ENCODE peak calls at places on chromosomes 12 and 14, in seven cellular contexts. K is A549, X is IMR-90, S is GM12878, E is HCT116, G is K562, J is H1. C is an unnamed sample.

GRCh38 chr12:5000658-5001390 is 42.9 kb upstream of the KCNA5 start:
- DNase-seq in G (no peak), J (no peak), S (no peak), E (no peak), X (no peak), K (no peak), C (no peak)

GRCh38 chr12:65926119-65927004 is 102.1 kb downstream of the HMGA2 start:
- DNase-seq in K (no peak), X (no peak), J (no peak), G (no peak), S (no peak), E (no peak), C (peak)

GRCh38 chr14:67420102-67420739 is 8.3 kb upstream of the PLEK2 start:
- DNase-seq in G (peak), X (no peak), E (no peak), J (no peak), S (no peak), K (no peak), C (peak)

GRCh38 chr14:74965770-74966153 is 10.4 kb upstream of the PGF start:
- DNase-seq in X (peak), S (no peak), J (no peak), G (no peak), E (no peak), K (no peak), C (no peak)

GRCh38 chr12:124651508-124652273 is 84.3 kb upstream of the NCOR2 start:
- DNase-seq in G (peak), S (no peak), E (no peak), X (no peak), J (no peak), K (no peak), C (no peak)

GRCh38 chr12:123726244-123726643 is 14.1 kb downstream of the ATP6V0A2 start:
- DNase-seq in G (no peak), S (no peak), K (no peak), J (no peak), E (no peak), X (no peak), C (no peak)

GRCh38 chr14:102731871-102732800 is 45.1 kb upstream of the TRAF3 start:
- DNase-seq in K (no peak), G (no peak), E (no peak), S (no peak), X (no peak), J (no peak), C (no peak)

GRCh38 chr14:59844414-59844813 is 26.2 kb downstream of the RTN1 start:
- DNase-seq in K (no peak), S (no peak), E (no peak), X (no peak), G (no peak), J (no peak), C (no peak)

GRCh38 chr14:80959448-80960006 is 4.1 kb downstream of the TSHR start:
- DNase-seq in X (no peak), E (no peak), K (no peak), J (no peak), G (no peak), S (peak), C (no peak)

GRCh38 chr12:42124764-42125371 is 19.8 kb downstream of the GXYLT1 start:
- DNase-seq in X (no peak), S (no peak), E (no peak), K (no peak), G (no peak), J (no peak), C (peak)

GRCh38 chr14:40936861-40937260 is 669.8 kb upstream of the LRFN5 start:
- DNase-seq in E (no peak), S (no peak), K (no peak), X (no peak), J (no peak), G (no peak), C (no peak)

GRCh38 chr12:2631613-2632350 is 163.0 kb upstream of the FKBP4 start:
- DNase-seq in G (no peak), X (no peak), K (no peak), E (no peak), S (no peak), J (no peak), C (no peak)

GRCh38 chr12:64102339-64102738 is 119.8 kb downstream of the KICS2 start:
- DNase-seq in S (no peak), E (no peak), G (no peak), X (no peak), J (no peak), K (no peak), C (no peak)

GRCh38 chr12:108349245-108349644 is 10.1 kb upstream of the CMKLR1 start:
- DNase-seq in E (no peak), X (no peak), K (no peak), S (no peak), J (no peak), G (no peak), C (no peak)

GRCh38 chr12:51847830-51848727 is at the start of gene FIGNL2:
- DNase-seq in K (no peak), S (no peak), J (no peak), X (peak), G (peak), E (no peak), C (no peak)

GRCh38 chr14:93870377-93870776 is 56.8 kb upstream of the FAM181A start:
- DNase-seq in E (no peak), G (no peak), K (no peak), S (no peak), J (no peak), X (no peak), C (no peak)

GRCh38 chr12:51128905-51129304 is 44.0 kb downstream of the TFCP2 start:
- DNase-seq in E (no peak), S (no peak), G (no peak), X (peak), J (no peak), K (no peak), C (no peak)

GRCh38 chr12:97159397-97159796 is 252.3 kb downstream of the NEDD1 start:
- DNase-seq in S (no peak), X (no peak), G (no peak), J (no peak), K (no peak), E (no peak), C (peak)

GRCh38 chr14:98130691-98131090 is 1141.3 kb downstream of the BCL11B start:
- DNase-seq in K (no peak), S (no peak), X (no peak), E (no peak), J (no peak), G (no peak), C (no peak)

GRCh38 chr12:33588082-33588712 is 148.6 kb upstream of the SYT10 start:
- DNase-seq in G (peak), S (no peak), X (no peak), J (peak), K (peak), E (no peak), C (no peak)

GRCh38 chr12:123895477-123895876 is 77.2 kb downstream of the CCDC92 start:
- DNase-seq in E (no peak), G (no peak), K (no peak), X (no peak), S (no peak), J (no peak), C (peak)

GRCh38 chr12:124191024-124191359 is 103.9 kb upstream of the RFLNA start:
- DNase-seq in J (no peak), G (peak), E (peak), S (no peak), X (no peak), K (peak), C (no peak)

GRCh38 chr14:68363401-68363800 is 429.5 kb downstream of the ZFP36L1 start:
- DNase-seq in K (peak), E (peak), J (no peak), S (no peak), X (no peak), G (no peak), C (no peak)

GRCh38 chr12:24562761-24563392 is 386.0 kb downstream of the BCAT1 start:
- DNase-seq in K (peak), G (no peak), E (no peak), S (no peak), X (peak), J (no peak), C (no peak)

GRCh38 chr12:29754235-29755189 is 29.2 kb downstream of the TMTC1 start:
- DNase-seq in E (no peak), K (no peak), S (no peak), X (no peak), G (no peak), J (no peak), C (no peak)

GRCh38 chr12:31117203-31118011 is 43.7 kb downstream of the DDX11 start:
- DNase-seq in S (no peak), X (peak), K (peak), G (peak), E (peak), J (no peak), C (peak)

GRCh38 chr12:27575099-27575779 is 51.2 kb downstream of the PPFIBP1 start:
- DNase-seq in K (no peak), J (no peak), X (peak), S (no peak), E (no peak), G (no peak), C (no peak)

GRCh38 chr12:94195483-94195882 is 47.1 kb downstream of the PLXNC1 start:
- DNase-seq in J (no peak), G (no peak), X (no peak), S (no peak), K (no peak), E (no peak), C (no peak)

GRCh38 chr14:66746316-66747006 is 238.5 kb downstream of the GPHN start:
- DNase-seq in E (peak), X (peak), K (peak), J (no peak), S (no peak), G (peak), C (peak)

GRCh38 chr12:47397664-47398281 is 308.1 kb downstream of the RPAP3 start:
- DNase-seq in E (peak), G (peak), S (no peak), X (peak), K (peak), J (no peak), C (peak)

GRCh38 chr12:43758247-43758727 is 303 bp downstream of the PUS7L start:
- DNase-seq in S (peak), G (peak), X (peak), K (no peak), J (no peak), E (no peak), C (peak)

GRCh38 chr12:6575648-6576047 is 7.6 kb upstream of the NOP2 start:
- DNase-seq in G (no peak), X (no peak), S (no peak), E (no peak), J (no peak), K (no peak), C (no peak)

GRCh38 chr14:21096889-21097615 is 1.4 kb downstream of the ZNF219 start:
- DNase-seq in S (no peak), J (no peak), G (no peak), E (no peak), K (no peak), X (no peak), C (no peak)

GRCh38 chr14:21098892-21099595 is 589 bp upstream of the ZNF219 start:
- DNase-seq in K (no peak), G (no peak), S (no peak), J (no peak), E (no peak), X (no peak), C (no peak)

GRCh38 chr14:21099596-21099985 is 1.1 kb upstream of the ZNF219 start:
- DNase-seq in S (no peak), K (no peak), G (no peak), X (no peak), E (no peak), J (no peak), C (no peak)

GRCh38 chr14:21097616-21098133 is 780 bp downstream of the ZNF219 start:
- DNase-seq in S (no peak), J (no peak), G (peak), E (no peak), K (no peak), X (no peak), C (no peak)

GRCh38 chr14:21098134-21098891 is at the start of gene ZNF219:
- DNase-seq in J (peak), X (peak), E (no peak), G (peak), S (no peak), K (peak), C (peak)
- TF ChIP-seq CEBPB in J (no peak), X (no peak), E (no peak), G (no peak), S (no peak), K (no peak), C (no peak)

GRCh38 chr14:52427460-52427859 is 113.3 kb downstream of the PTGER2 start:
- DNase-seq in S (no peak), X (no peak), G (no peak), K (no peak), J (no peak), E (no peak), C (no peak)

GRCh38 chr14:52417139-52417538 is 103.0 kb downstream of the PTGER2 start:
- DNase-seq in E (no peak), S (no peak), K (no peak), J (no peak), G (no peak), X (no peak), C (no peak)

GRCh38 chr14:52422650-52423356 is 108.7 kb downstream of the PTGER2 start:
- DNase-seq in X (no peak), J (no peak), G (no peak), S (no peak), E (no peak), K (no peak), C (no peak)
- TF ChIP-seq CEBPB in X (no peak), J (no peak), G (no peak), S (no peak), E (no peak), K (no peak), C (no peak)

DNA sequence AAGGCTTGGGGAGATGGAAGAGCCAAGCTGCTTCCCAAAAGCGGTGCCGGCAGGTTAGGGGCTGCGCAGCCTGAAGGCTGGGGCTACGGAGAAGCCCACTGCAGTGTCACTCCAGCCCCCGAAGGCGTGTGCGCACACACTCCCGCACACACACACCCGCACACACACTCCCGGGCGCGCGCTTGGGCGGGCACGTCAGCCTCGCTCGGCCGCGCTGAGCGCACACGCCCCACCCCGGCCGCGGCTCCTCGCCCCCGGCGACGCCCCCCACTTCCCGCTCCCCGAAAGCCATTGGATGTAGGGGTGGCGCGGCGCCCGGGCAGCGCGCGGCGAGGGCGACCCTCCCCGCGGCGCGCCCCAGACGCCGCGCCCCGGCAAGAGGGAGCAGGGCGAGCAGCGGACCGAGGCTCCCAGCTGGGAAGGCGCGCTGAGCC is at the start of gene KCNK10:
- DNase-seq in J (no peak), S (no peak), X (no peak), G (no peak), K (no peak), E (no peak), C (no peak)
- TF ChIP-seq CEBPB in J (no peak), S (no peak), X (no peak), G (no peak), K (no peak), E (no peak), C (no peak)

GRCh38 chr12:104746689-104747088 is 211.4 kb downstream of the SLC41A2 start:
- DNase-seq in K (no peak), J (no peak), S (no peak), E (no peak), G (no peak), X (no peak), C (no peak)

GRCh38 chr12:104748356-104748755 is 209.7 kb downstream of the SLC41A2 start:
- DNase-seq in G (no peak), J (no peak), E (no peak), S (no peak), K (no peak), X (no peak), C (no peak)

GRCh38 chr12:104748790-104749189 is 209.3 kb downstream of the SLC41A2 start:
- DNase-seq in E (no peak), K (no peak), X (peak), S (no peak), J (no peak), G (no peak), C (no peak)

GRCh38 chr12:104747330-104747729 is 210.8 kb downstream of the SLC41A2 start:
- DNase-seq in X (no peak), S (no peak), G (no peak), J (no peak), E (no peak), K (no peak), C (no peak)

DNA sequence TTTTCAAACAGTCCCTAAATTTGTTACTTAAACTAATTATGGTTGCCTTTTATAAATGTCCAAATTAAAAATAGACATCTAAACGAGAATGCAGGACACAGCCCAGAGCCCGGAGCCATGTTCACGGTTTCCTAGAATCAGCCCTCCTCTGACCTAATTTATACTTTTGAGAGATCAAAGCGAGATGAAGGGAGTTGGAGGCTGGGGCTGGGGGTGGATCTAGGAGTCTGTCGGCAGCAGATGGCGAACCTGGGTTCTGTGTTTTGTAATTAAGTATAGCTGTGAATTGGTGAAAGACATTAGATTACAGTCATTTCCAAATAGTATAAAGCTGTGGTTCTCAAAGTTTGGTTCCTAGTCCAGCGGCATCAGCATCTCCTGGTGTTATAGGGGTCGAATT is 210.1 kb downstream of the SLC41A2 start:
- DNase-seq in K (no peak), J (no peak), X (no peak), G (no peak), E (no peak), S (no peak), C (no peak)
- TF ChIP-seq CEBPB in K (no peak), J (no peak), X (no peak), G (no peak), E (no peak), S (no peak), C (no peak)

GRCh38 chr14:22850944-22851790 is 14.8 kb downstream of the MMP14 start:
- DNase-seq in S (no peak), E (no peak), G (no peak), X (peak), K (no peak), J (no peak), C (no peak)
- TF ChIP-seq CEBPB in S (no peak), E (no peak), G (no peak), X (peak), K (no peak), J (no peak), C (no peak)

DNA sequence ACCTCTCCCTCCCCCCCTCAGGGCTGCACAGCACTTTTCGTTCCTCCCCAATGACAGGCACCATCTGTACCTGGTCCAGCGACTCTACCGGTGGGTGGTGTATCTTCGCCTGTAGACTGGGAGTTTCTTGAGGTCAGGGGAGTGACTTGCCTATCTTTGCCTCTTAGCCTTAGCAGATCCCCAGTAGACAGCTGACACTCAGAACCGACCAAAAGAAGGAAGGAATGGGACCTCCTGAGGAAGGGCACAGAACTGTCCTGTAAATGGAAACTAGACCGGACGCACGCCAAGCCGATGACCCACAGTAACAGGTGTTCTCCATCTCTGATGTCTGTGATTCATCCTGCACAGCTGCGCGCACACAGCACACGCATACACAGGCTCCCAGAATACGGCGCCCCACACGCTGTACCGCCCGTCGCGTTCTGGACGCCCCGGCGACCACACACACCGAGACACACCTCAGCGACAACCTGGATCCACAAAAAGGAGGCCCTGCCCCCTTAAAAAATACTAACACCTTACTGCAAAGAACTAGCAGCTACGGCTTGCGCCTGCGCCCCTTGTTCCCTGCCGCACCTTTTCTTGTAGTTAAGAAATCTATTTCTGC is 673 bp upstream of the TTC9 start:
- DNase-seq in G (no peak), X (peak), K (peak), E (no peak), S (peak), J (no peak), C (no peak)
- TF ChIP-seq CEBPB in G (no peak), X (no peak), K (no peak), E (no peak), S (no peak), J (no peak), C (no peak)

GRCh38 chr14:50607181-50607580 is 47.2 kb downstream of the ATL1 start:
- DNase-seq in J (no peak), K (no peak), G (peak), E (no peak), S (no peak), X (peak), C (no peak)
- TF ChIP-seq CEBPB in J (no peak), K (no peak), G (no peak), E (no peak), S (no peak), X (no peak), C (no peak)

DNA sequence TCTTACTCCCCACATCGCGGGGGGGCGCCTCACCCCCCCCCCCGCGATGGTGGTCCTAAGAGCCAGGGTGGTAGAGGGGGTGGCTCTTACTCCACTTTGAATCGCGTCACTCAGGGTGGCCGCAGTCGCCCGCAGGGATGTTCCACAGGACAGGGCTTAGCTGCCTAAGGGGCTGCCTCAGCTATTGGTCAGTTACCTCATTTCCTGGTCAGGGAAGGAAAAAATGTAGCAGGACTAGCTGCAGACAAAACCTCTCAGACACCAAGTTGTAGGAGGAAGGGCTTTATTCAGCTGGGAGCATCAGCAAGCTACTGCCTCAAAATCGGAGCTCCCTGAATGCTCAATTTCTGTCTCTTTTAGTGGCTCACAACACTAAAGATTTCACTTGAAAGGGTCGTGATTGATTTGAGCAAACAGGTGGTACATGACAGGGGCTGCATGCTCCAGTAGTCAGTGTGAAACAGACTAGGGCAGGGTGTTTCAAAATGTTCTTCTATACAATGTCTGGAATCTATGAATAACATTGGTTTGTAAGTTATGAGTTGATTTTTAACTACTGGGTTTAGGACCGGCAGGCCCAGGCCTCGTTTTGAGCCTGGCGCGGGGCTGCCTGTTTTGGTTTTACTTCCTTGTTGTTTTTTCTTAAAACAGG is 6.3 kb upstream of the CLEC6A start:
- DNase-seq in G (no peak), J (no peak), K (no peak), S (peak), X (no peak), E (no peak), C (no peak)
- TF ChIP-seq CEBPB in G (no peak), J (no peak), K (no peak), S (no peak), X (no peak), E (no peak), C (no peak)

C was measured in HepG2.